ENCODE peak calls at places on chromosomes 4 and X, in nine cellular contexts. One of them, this sample, is unnamed.

GRCh38 chr4:172666711-172667368 is 501.8 kb upstream of the GALNT7 start:
- DNase-seq in GM12878: no peak
- DNase-seq in transverse colon: no peak
- DNase-seq in body of pancreas: no peak
- DNase-seq in heart left ventricle: no peak
- DNase-seq in IMR-90: peak
- DNase-seq in gastrocnemius medialis: no peak
- DNase-seq in A549: no peak
- DNase-seq in adrenal gland: no peak
- DNase-seq in this sample: no peak

GRCh38 chr4:163489929-163490328 is 4.6 kb upstream of the TMA16 start:
- DNase-seq in A549: no peak
- DNase-seq in GM12878: no peak
- DNase-seq in heart left ventricle: no peak
- DNase-seq in IMR-90: no peak
- DNase-seq in transverse colon: no peak
- DNase-seq in adrenal gland: no peak
- DNase-seq in body of pancreas: no peak
- DNase-seq in gastrocnemius medialis: no peak
- DNase-seq in this sample: no peak

GRCh38 chr4:178577933-178578332 is 1135.7 kb upstream of the AGA start:
- DNase-seq in gastrocnemius medialis: no peak
- DNase-seq in transverse colon: no peak
- DNase-seq in body of pancreas: no peak
- DNase-seq in GM12878: no peak
- DNase-seq in heart left ventricle: no peak
- DNase-seq in IMR-90: no peak
- DNase-seq in A549: no peak
- DNase-seq in adrenal gland: no peak
- DNase-seq in this sample: peak

GRCh38 chr4:169272265-169272886 is 1.6 kb upstream of the SH3RF1 start:
- DNase-seq in IMR-90: peak
- DNase-seq in body of pancreas: no peak
- DNase-seq in heart left ventricle: no peak
- DNase-seq in gastrocnemius medialis: no peak
- DNase-seq in A549: no peak
- DNase-seq in adrenal gland: no peak
- DNase-seq in transverse colon: no peak
- DNase-seq in GM12878: peak
- DNase-seq in this sample: no peak

GRCh38 chrX:9786839-9787635 is 808 bp downstream of the SHROOM2 start:
- DNase-seq in GM12878: no peak
- DNase-seq in body of pancreas: peak
- DNase-seq in IMR-90: no peak
- DNase-seq in transverse colon: no peak
- DNase-seq in adrenal gland: no peak
- DNase-seq in heart left ventricle: no peak
- DNase-seq in gastrocnemius medialis: no peak
- DNase-seq in A549: no peak
- DNase-seq in this sample: peak

GRCh38 chr4:87973283-87974169 is 2.0 kb upstream of the SPP1 start:
- DNase-seq in gastrocnemius medialis: no peak
- DNase-seq in heart left ventricle: peak
- DNase-seq in A549: peak
- DNase-seq in adrenal gland: peak
- DNase-seq in IMR-90: peak
- DNase-seq in GM12878: no peak
- DNase-seq in transverse colon: peak
- DNase-seq in body of pancreas: peak
- DNase-seq in this sample: peak

GRCh38 chrX:150316564-150316963 is 46.6 kb upstream of the MAMLD1 start:
- DNase-seq in A549: no peak
- DNase-seq in transverse colon: no peak
- DNase-seq in adrenal gland: no peak
- DNase-seq in GM12878: no peak
- DNase-seq in IMR-90: no peak
- DNase-seq in heart left ventricle: no peak
- DNase-seq in body of pancreas: no peak
- DNase-seq in gastrocnemius medialis: no peak
- DNase-seq in this sample: no peak

GRCh38 chr4:182697094-182697493 is 220.1 kb downstream of the DCTD start:
- DNase-seq in A549: no peak
- DNase-seq in body of pancreas: no peak
- DNase-seq in gastrocnemius medialis: no peak
- DNase-seq in transverse colon: no peak
- DNase-seq in adrenal gland: no peak
- DNase-seq in IMR-90: no peak
- DNase-seq in heart left ventricle: no peak
- DNase-seq in GM12878: no peak
- DNase-seq in this sample: no peak

GRCh38 chr4:159496248-159496647 is 393.4 kb downstream of the RAPGEF2 start:
- DNase-seq in adrenal gland: no peak
- DNase-seq in heart left ventricle: no peak
- DNase-seq in transverse colon: no peak
- DNase-seq in IMR-90: no peak
- DNase-seq in body of pancreas: no peak
- DNase-seq in A549: no peak
- DNase-seq in GM12878: no peak
- DNase-seq in gastrocnemius medialis: no peak
- DNase-seq in this sample: no peak

GRCh38 chrX:72358313-72358712 is 52.6 kb upstream of the CITED1 start:
- DNase-seq in GM12878: no peak
- DNase-seq in heart left ventricle: no peak
- DNase-seq in transverse colon: no peak
- DNase-seq in gastrocnemius medialis: no peak
- DNase-seq in A549: peak
- DNase-seq in body of pancreas: no peak
- DNase-seq in adrenal gland: no peak
- DNase-seq in IMR-90: peak
- DNase-seq in this sample: peak
- H3K27ac ChIP-seq in GM12878: no peak
- H3K27ac ChIP-seq in heart left ventricle: no peak
- H3K27ac ChIP-seq in transverse colon: no peak
- H3K27ac ChIP-seq in gastrocnemius medialis: no peak
- H3K27ac ChIP-seq in A549: no peak
- H3K27ac ChIP-seq in body of pancreas: no peak
- H3K27ac ChIP-seq in adrenal gland: no peak
- H3K27ac ChIP-seq in IMR-90: no peak
- H3K27ac ChIP-seq in this sample: no peak

DNA sequence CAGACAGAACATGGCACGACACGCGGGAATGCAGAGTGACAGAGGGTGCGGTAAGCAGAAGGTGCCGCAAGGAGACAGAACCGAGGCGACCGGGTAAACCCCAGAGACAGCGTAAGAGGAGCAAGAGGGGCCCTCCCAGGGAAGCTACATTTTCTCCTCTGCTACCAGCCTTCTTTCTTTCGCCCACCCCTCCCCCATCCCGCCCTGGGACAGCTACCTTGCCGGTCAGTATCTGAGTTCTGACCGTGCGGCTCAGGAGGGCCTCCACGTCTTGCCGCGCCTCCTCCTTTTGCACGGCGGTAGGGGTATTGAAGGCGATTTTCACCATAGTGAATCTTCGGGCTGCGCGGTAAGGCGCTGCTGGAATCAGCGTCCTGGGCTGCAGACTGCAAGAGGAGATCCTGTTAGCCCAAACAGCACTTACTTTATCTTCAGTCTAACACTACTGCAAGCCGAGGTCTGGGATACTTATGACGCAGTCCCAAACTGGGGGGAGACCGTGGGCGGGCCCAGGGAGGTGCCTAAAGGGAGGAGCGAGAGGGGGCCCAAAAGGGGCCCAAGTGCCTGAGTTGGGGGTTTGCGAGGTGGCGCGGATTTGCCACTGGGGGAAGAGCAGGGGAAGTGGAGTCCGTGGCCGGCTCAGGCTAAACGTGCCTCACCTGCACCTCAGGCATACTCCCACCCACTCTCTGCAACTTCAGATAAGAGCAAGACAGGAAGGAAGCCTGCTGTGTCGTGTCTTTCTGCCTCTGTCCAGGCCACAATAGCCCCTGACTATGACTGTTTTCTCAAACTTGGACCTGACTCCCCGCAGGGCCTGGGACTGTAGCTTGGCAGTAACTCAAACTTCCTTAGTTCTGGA is at the start of gene ITM2A:
- DNase-seq in GM12878: no peak
- DNase-seq in gastrocnemius medialis: no peak
- DNase-seq in transverse colon: peak
- DNase-seq in IMR-90: no peak
- DNase-seq in A549: no peak
- DNase-seq in heart left ventricle: peak
- DNase-seq in body of pancreas: no peak
- DNase-seq in adrenal gland: no peak
- DNase-seq in this sample: peak
- TF ChIP-seq POLR2A in GM12878: peak
- TF ChIP-seq POLR2A in gastrocnemius medialis: no peak
- TF ChIP-seq POLR2A in transverse colon: peak
- TF ChIP-seq POLR2A in IMR-90: no peak
- TF ChIP-seq POLR2A in A549: no peak
- TF ChIP-seq POLR2A in heart left ventricle: no peak
- TF ChIP-seq POLR2A in body of pancreas: no peak
- TF ChIP-seq POLR2A in adrenal gland: no peak
- TF ChIP-seq POLR2A in this sample: no peak

GRCh38 chr4:99293357-99293756 is 2.6 kb upstream of the ADH1A start:
- DNase-seq in heart left ventricle: no peak
- DNase-seq in IMR-90: no peak
- DNase-seq in A549: no peak
- DNase-seq in body of pancreas: no peak
- DNase-seq in GM12878: no peak
- DNase-seq in adrenal gland: no peak
- DNase-seq in gastrocnemius medialis: no peak
- DNase-seq in transverse colon: no peak
- DNase-seq in this sample: no peak

GRCh38 chr4:99285387-99285786 is 5.4 kb downstream of the ADH1A start:
- DNase-seq in GM12878: no peak
- DNase-seq in gastrocnemius medialis: no peak
- DNase-seq in A549: no peak
- DNase-seq in adrenal gland: no peak
- DNase-seq in body of pancreas: no peak
- DNase-seq in IMR-90: no peak
- DNase-seq in heart left ventricle: no peak
- DNase-seq in transverse colon: no peak
- DNase-seq in this sample: no peak

DNA sequence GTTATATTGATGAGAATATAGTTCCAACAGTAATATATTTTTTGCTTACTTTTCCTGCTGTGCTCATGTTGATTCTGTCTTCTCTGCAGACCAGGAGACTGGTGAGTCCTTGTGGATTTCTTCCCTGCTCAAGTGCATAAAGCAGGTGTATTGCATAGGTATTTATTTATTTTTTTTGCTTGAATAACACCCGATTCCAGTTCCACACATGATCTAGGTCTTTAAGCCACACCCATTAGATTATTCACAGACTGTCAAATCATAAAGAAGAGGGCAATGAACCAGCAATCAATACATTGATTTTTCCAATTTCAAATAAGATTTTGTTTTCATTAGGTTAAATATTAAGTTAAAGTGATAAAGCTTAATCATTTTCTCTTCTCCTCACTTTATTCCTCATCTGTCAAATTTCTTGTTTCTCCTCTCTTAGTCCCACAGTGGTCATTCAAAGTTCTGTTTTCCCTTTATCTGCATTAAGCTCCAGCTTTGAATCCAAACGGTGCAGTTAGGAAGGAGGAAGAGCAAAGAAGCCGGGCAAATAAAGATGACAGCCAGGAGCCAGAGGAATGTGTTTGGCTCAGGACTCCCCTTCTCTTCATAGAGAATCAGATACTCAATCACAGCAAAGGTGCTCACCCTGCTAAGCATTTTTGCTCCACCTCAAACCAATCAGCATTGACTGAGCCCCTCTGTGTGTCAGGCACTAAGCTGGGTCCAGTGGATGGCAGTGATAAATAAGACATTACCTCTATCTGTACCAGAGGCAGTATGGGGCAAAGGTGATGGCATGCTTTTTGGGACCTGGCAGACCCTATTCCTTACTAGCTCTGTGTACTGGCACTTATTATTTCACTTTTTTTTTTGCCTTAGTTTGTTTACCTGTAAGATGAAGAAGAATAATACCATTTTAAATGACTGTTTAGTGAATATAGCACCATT is at the start of gene ADH1A:
- DNase-seq in heart left ventricle: no peak
- DNase-seq in GM12878: no peak
- DNase-seq in gastrocnemius medialis: no peak
- DNase-seq in IMR-90: no peak
- DNase-seq in body of pancreas: no peak
- DNase-seq in adrenal gland: no peak
- DNase-seq in A549: no peak
- DNase-seq in transverse colon: no peak
- DNase-seq in this sample: no peak
- H3K27ac ChIP-seq in heart left ventricle: no peak
- H3K27ac ChIP-seq in GM12878: no peak
- H3K27ac ChIP-seq in gastrocnemius medialis: no peak
- H3K27ac ChIP-seq in IMR-90: no peak
- H3K27ac ChIP-seq in body of pancreas: no peak
- H3K27ac ChIP-seq in adrenal gland: no peak
- H3K27ac ChIP-seq in A549: no peak
- H3K27ac ChIP-seq in transverse colon: no peak
- H3K27ac ChIP-seq in this sample: no peak

GRCh38 chr4:3362431-3363287 is 69.8 kb downstream of the RGS12 start:
- DNase-seq in IMR-90: no peak
- DNase-seq in A549: no peak
- DNase-seq in transverse colon: no peak
- DNase-seq in GM12878: no peak
- DNase-seq in adrenal gland: peak
- DNase-seq in body of pancreas: no peak
- DNase-seq in heart left ventricle: no peak
- DNase-seq in gastrocnemius medialis: no peak
- DNase-seq in this sample: no peak

GRCh38 chr4:3361406-3361805 is 68.6 kb downstream of the RGS12 start:
- DNase-seq in heart left ventricle: no peak
- DNase-seq in gastrocnemius medialis: no peak
- DNase-seq in body of pancreas: no peak
- DNase-seq in IMR-90: no peak
- DNase-seq in adrenal gland: peak
- DNase-seq in GM12878: no peak
- DNase-seq in A549: no peak
- DNase-seq in transverse colon: no peak
- DNase-seq in this sample: no peak

GRCh38 chr4:3360741-3361140 is 67.9 kb downstream of the RGS12 start:
- DNase-seq in A549: no peak
- DNase-seq in GM12878: no peak
- DNase-seq in transverse colon: no peak
- DNase-seq in body of pancreas: no peak
- DNase-seq in heart left ventricle: no peak
- DNase-seq in adrenal gland: no peak
- DNase-seq in gastrocnemius medialis: no peak
- DNase-seq in IMR-90: no peak
- DNase-seq in this sample: no peak

GRCh38 chr4:3363411-3364141 is 70.8 kb downstream of the RGS12 start:
- DNase-seq in transverse colon: no peak
- DNase-seq in gastrocnemius medialis: no peak
- DNase-seq in GM12878: no peak
- DNase-seq in A549: no peak
- DNase-seq in IMR-90: no peak
- DNase-seq in heart left ventricle: no peak
- DNase-seq in body of pancreas: no peak
- DNase-seq in adrenal gland: peak
- DNase-seq in this sample: no peak

DNA sequence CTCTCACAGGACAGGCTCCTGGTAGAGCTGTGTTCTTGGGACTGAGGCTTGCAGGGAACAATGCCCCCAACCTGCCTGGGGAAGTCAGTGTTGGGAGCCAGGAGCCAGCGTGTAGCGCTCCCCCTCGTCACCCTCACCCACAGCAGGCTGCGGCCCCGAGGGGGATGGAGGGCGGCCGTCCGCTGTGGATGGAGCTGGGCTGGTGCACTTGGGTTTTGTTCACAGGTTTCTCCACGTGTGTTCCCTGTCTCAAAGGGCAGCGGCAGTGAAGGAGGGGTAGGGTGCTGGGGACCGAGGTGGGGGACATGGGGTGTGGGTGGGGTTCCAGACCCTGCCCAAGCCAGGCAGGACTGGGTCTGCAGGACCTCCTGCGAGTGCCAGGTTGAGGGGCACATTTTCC is 69.1 kb downstream of the RGS12 start:
- DNase-seq in transverse colon: no peak
- DNase-seq in adrenal gland: peak
- DNase-seq in GM12878: no peak
- DNase-seq in IMR-90: no peak
- DNase-seq in body of pancreas: no peak
- DNase-seq in gastrocnemius medialis: no peak
- DNase-seq in heart left ventricle: no peak
- DNase-seq in A549: no peak
- DNase-seq in this sample: no peak
- TF ChIP-seq POLR2A in transverse colon: no peak
- TF ChIP-seq POLR2A in adrenal gland: no peak
- TF ChIP-seq POLR2A in GM12878: no peak
- TF ChIP-seq POLR2A in IMR-90: no peak
- TF ChIP-seq POLR2A in body of pancreas: no peak
- TF ChIP-seq POLR2A in gastrocnemius medialis: no peak
- TF ChIP-seq POLR2A in heart left ventricle: no peak
- TF ChIP-seq POLR2A in A549: no peak
- TF ChIP-seq POLR2A in this sample: no peak

This sample was measured in testis.